ENCODE peak calls at places on chromosome 10, in seven cellular contexts. Z is sigmoid colon, Q is tibial nerve, W is A549, V is body of pancreas, R is heart left ventricle, S is ovary. D is an unnamed sample.

GRCh38 chr10:3077940-3078630 is 10.7 kb downstream of the PFKP start:
- DNase-seq in Z (peak; percentile 50), S (no peak), R (no peak), W (no peak), V (no peak), Q (no peak), D (no peak)

GRCh38 chr10:99849525-99849924 is 67.1 kb downstream of the ABCC2 start:
- DNase-seq in Q (no peak), V (no peak), Z (no peak), R (no peak), W (no peak), S (no peak), D (no peak)

GRCh38 chr10:5944389-5945202 is 32.7 kb downstream of the IL15RA start:
- DNase-seq in R (peak; percentile 90), Q (peak; percentile 53), Z (peak; percentile 97), W (peak; percentile 75), S (peak; percentile 82), V (peak; percentile 95), D (peak; percentile 86)

GRCh38 chr10:70837660-70838059 is 21.9 kb downstream of the SGPL1 start:
- DNase-seq in V (no peak), Z (no peak), W (no peak), S (no peak), Q (no peak), R (no peak), D (no peak)

GRCh38 chr10:86170255-86171153 is 196.1 kb downstream of the GRID1 start:
- DNase-seq in Q (no peak), Z (peak; percentile 41), W (no peak), R (no peak), S (peak; percentile 13), V (no peak), D (no peak)

GRCh38 chr10:114810926-114811325 is 10.7 kb upstream of the FHIP2A start:
- DNase-seq in Z (no peak), W (no peak), S (no peak), V (no peak), Q (no peak), R (no peak), D (no peak)

GRCh38 chr10:50210876-50211275 is 40.4 kb downstream of the ASAH2 start:
- DNase-seq in V (no peak), W (no peak), R (no peak), Z (no peak), Q (no peak), S (no peak), D (no peak)

GRCh38 chr10:24894309-24894708 is 58.1 kb downstream of the PRTFDC1 start:
- DNase-seq in W (peak; percentile 23), V (no peak), Q (no peak), Z (no peak), S (no peak), R (no peak), D (no peak)

GRCh38 chr10:124626759-124627380 is 117.3 kb downstream of the FAM53B start:
- DNase-seq in Q (no peak), W (no peak), V (no peak), R (no peak), S (no peak), Z (no peak), D (no peak)

GRCh38 chr10:102744374-102745051 is 765 bp downstream of the WBP1L start:
- DNase-seq in R (no peak), Q (no peak), W (no peak), S (no peak), V (peak; percentile 35), Z (peak; percentile 80), D (no peak)

GRCh38 chr10:102741848-102742247 is 1.9 kb upstream of the WBP1L start:
- DNase-seq in V (no peak), S (no peak), Z (no peak), Q (no peak), W (no peak), R (no peak), D (no peak)

GRCh38 chr10:102743078-102743587 is 615 bp upstream of the WBP1L start:
- DNase-seq in V (no peak), R (no peak), Z (no peak), Q (no peak), W (no peak), S (no peak), D (no peak)

GRCh38 chr10:102745157-102745556 is 1.4 kb downstream of the WBP1L start:
- DNase-seq in R (no peak), Q (no peak), S (no peak), W (no peak), Z (no peak), V (no peak), D (no peak)

DNA sequence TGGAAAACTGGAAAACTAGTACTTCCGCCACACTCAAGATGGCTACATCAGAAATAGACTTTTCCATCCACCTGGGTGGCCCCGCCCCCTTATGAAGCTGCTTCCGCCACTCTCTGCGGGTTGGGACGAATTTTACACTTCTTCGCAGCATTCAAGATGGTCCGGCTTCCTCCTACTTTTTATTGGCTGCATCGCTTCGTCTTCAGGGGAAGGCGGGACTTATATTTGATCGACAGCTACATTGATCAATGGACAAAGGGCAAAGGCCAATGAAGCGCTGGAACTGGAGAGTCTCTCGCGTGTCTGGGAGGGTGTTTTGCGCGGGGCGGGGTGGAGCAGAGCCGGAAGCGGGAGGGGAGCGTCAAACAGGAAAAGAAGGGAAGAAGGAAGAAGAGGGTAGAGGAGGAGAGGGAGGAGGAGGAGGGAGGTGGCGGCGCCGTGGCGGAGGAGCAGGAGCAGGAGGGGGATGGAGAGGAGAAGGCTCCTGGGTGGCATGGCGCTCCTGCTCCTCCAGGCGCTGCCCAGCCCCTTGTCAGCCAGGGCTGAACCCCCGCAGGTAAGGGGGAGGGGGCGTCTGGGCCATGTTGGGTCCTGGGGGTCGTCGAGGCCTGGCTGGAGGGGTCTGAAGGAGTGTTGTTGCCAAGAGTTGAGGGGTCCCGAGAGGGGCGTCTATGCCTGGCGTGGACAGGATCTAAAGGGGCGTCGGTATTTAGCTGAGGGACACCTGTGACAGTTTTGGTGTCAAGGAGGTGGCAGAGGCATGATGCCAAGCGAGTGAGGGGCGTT is at the start of gene WBP1L:
- DNase-seq in V (peak; percentile 98), W (peak; percentile 99), Q (peak; percentile 90), S (peak; percentile 96), R (peak; percentile 97), Z (peak; percentile 99), D (peak; percentile 98)
- TF ChIP-seq POLR2A in V (peak; percentile 93), W (peak; percentile 88), Q (peak; percentile 91), S (peak; percentile 48), R (peak; percentile 13), Z (peak; percentile 96), D (peak; percentile 95)

GRCh38 chr10:69768386-69768785 is 33.3 kb upstream of the COL13A1 start:
- DNase-seq in S (no peak), Q (no peak), R (no peak), V (no peak), Z (no peak), W (no peak), D (no peak)

GRCh38 chr10:69772933-69773704 is 28.6 kb upstream of the COL13A1 start:
- DNase-seq in R (no peak), S (no peak), Z (peak; percentile 46), V (no peak), W (no peak), Q (no peak), D (peak; percentile 15)

GRCh38 chr10:69766161-69766910 is 35.4 kb upstream of the COL13A1 start:
- DNase-seq in Q (no peak), R (peak; percentile 27), S (peak; percentile 50), V (no peak), Z (no peak), W (no peak), D (no peak)

GRCh38 chr10:69774596-69774995 is 27.1 kb upstream of the COL13A1 start:
- DNase-seq in Q (no peak), Z (peak; percentile 0), V (no peak), S (no peak), W (no peak), R (no peak), D (no peak)

DNA sequence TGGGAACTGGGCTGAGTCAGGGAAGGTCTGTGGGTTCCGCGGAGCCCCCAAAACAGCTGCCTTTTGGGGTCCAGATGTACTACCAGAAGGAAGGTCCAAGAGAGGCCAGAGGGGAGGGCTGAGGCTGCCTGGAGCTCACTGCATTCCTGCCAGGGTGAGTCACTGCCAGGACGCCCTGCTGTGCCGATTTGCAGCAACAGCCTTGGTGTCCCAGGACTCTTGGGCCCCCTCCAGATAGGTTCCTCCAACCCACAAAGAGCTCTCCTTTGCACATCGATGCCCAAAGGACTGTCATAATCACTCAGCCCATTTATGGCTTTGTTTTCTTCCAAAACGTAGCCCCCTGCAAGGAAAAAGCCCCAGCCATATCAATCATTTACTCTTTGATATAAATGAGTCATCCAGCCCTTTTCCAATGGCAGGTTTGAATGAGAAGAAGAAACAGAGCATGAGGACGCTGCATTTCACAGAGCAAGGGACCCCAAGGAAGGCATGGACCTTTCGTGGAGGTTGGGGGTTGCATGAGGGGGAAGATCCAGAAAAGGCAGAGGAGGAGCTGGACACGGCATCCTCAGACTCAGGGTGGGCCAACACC is 32.2 kb upstream of the COL13A1 start:
- DNase-seq in Q (no peak), V (peak; percentile 55), Z (no peak), S (peak; percentile 67), W (peak; percentile 70), R (peak; percentile 21), D (no peak)
- TF ChIP-seq CTCF in Q (no peak), V (no peak), Z (no peak), S (no peak), W (no peak), R (no peak), D (no peak)

GRCh38 chr10:95416973-95417372 is 126.2 kb upstream of the PDLIM1 start:
- DNase-seq in V (no peak), S (no peak), R (no peak), Q (no peak), Z (no peak), W (no peak), D (no peak)

GRCh38 chr10:95415631-95416031 is 124.8 kb upstream of the PDLIM1 start:
- DNase-seq in V (peak; percentile 36), W (no peak), S (no peak), Q (no peak), R (peak; percentile 63), Z (no peak), D (peak; percentile 88)

GRCh38 chr10:95414844-95415545 is 124.2 kb upstream of the PDLIM1 start:
- DNase-seq in Q (no peak), Z (no peak), S (no peak), R (peak; percentile 61), W (no peak), V (no peak), D (peak; percentile 67)

GRCh38 chr10:95414016-95414830 is 123.4 kb upstream of the PDLIM1 start:
- DNase-seq in Q (no peak), Z (no peak), W (no peak), S (no peak), R (no peak), V (no peak), D (peak; percentile 49)

GRCh38 chr10:95416270-95416669 is 125.5 kb upstream of the PDLIM1 start:
- DNase-seq in W (no peak), S (no peak), V (no peak), R (no peak), Q (no peak), Z (no peak), D (peak; percentile 33)
- H3K4me3 ChIP-seq in W (no peak overlapping the region), S (no peak overlapping the region), V (no peak overlapping the region), R (no peak overlapping the region), Q (peak overlapping the region; percentile 26), Z (peak overlapping the region; percentile 10), D (peak overlapping the region; percentile 71)

DNA sequence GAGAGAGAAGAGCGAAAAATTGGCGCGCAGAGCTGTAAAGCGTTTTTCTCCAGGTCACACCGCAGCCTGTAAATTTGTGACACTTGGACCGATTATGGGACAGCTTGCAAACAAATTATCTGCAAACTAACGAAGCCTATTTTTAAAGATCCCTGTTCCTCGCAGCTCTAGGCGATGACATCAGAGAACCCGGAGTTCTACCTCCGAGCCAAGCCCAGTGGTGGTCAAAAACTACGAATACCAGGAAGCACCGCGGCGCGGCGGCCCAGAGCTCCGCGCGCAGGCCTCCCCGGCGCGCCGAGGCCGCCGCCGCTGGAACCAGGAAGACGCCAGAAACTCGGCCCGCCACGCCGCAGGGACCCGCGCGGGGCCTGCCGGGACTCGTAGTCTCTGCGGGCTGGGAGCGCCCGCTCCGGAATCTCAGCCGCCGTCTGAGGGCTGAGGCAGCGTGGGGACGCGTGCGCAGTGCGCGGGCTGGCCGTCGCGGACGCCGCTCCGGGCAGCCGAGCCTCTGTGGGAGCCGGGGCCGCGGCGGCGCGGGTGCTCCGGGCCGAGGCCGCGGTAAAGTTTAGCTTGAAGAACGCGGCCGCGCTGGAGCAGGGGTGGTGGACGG is at the start of gene PLEKHA1:
- DNase-seq in Q (peak; percentile 88), S (peak; percentile 97), Z (peak; percentile 97), V (peak; percentile 97), W (peak; percentile 94), R (peak; percentile 96), D (peak; percentile 91)
- TF ChIP-seq POLR2A in Q (peak; percentile 88), S (peak; percentile 88), Z (no peak), V (peak; percentile 33), W (peak; percentile 82), R (no peak), D (peak; percentile 96)

D was measured in gastrocnemius medialis.